ENCODE peak calls at places on chromosome 21, in four cellular contexts. G is activated T-helper 9 cell treated with anti-CD3 and anti-CD28 coated beads, Interleukin-2, amount 50 U/mL, for 16 hours; K is NCI-H446 treated with DMSO at 0.1 percent for 48 hours; W is A549. Q is an unnamed sample.

GRCh38 chr21:28538987-28539622 is 453.6 kb downstream of the LTN1 start:
- DNase-seq in G (no peak), K (no peak), W (no peak), Q (no peak)

GRCh38 chr21:44051462-44051941 is 39.4 kb downstream of the TRAPPC10 start:
- DNase-seq in G (no peak), K (no peak), W (no peak), Q (no peak)

GRCh38 chr21:37746849-37747248 is 169.4 kb downstream of the KCNJ6 start:
- DNase-seq in G (no peak), K (no peak), W (no peak), Q (no peak)

GRCh38 chr21:37227071-37228002 is 39.8 kb downstream of the VPS26C start:
- DNase-seq in G (no peak), K (no peak), W (no peak), Q (no peak)

GRCh38 chr21:36166705-36167104 is 10.1 kb downstream of the DOP1B start:
- DNase-seq in G (no peak), K (no peak), W (no peak), Q (no peak)

GRCh38 chr21:45863267-45863666 is 118.3 kb upstream of the COL6A1 start:
- DNase-seq in G (no peak), K (no peak), W (no peak), Q (no peak)

GRCh38 chr21:44612669-44613229 is 870 bp downstream of the KRTAP10-8 start:
- DNase-seq in G (no peak), K (no peak), W (no peak), Q (no peak)

GRCh38 chr21:46193829-46194373 is 9.6 kb upstream of the SPATC1L start:
- DNase-seq in G (no peak), K (no peak), W (no peak), Q (no peak)

GRCh38 chr21:38440746-38441145 is 57.5 kb downstream of the ERG start:
- DNase-seq in G (no peak), K (no peak), W (peak; percentile 25), Q (peak; percentile 1)

GRCh38 chr21:31554511-31555022 is 104.9 kb upstream of the SOD1 start:
- DNase-seq in G (peak; percentile 2), K (no peak), W (no peak), Q (no peak)

GRCh38 chr21:37704751-37705150 is 211.5 kb downstream of the KCNJ6 start:
- DNase-seq in G (no peak), K (peak; percentile 87), W (no peak), Q (no peak)

GRCh38 chr21:42836767-42837301 is 42.5 kb downstream of the WDR4 start:
- DNase-seq in G (no peak), K (no peak), W (no peak), Q (no peak)

GRCh38 chr21:38486221-38486620 is 12.1 kb downstream of the ERG start:
- DNase-seq in G (no peak), K (no peak), W (no peak), Q (no peak)

GRCh38 chr21:31366825-31367224 is 22.8 kb upstream of the TIAM1 start:
- DNase-seq in G (no peak), K (peak; percentile 56), W (no peak), Q (peak; percentile 66)

GRCh38 chr21:44940116-44940631 is 345 bp downstream of the SLX9 start:
- DNase-seq in G (no peak), K (no peak), W (no peak), Q (no peak)

GRCh38 chr21:41564871-41565281 is 56.9 kb upstream of the TMPRSS2 start:
- DNase-seq in G (no peak), K (no peak), W (no peak), Q (peak; percentile 69)

GRCh38 chr21:45979141-45979631 is 2.4 kb upstream of the COL6A1 start:
- DNase-seq in G (no peak), K (no peak), W (no peak), Q (no peak)

GRCh38 chr21:25292396-25292795 is 314.9 kb downstream of the MRPL39 start:
- DNase-seq in G (no peak), K (no peak), W (no peak), Q (no peak)

GRCh38 chr21:22258821-22259220 is 1260.6 kb downstream of the NCAM2 start:
- DNase-seq in G (no peak), K (no peak), W (no peak), Q (no peak)

GRCh38 chr21:25910809-25911208 is 176.0 kb downstream of the GABPA start:
- DNase-seq in G (no peak), K (no peak), W (no peak), Q (no peak)

GRCh38 chr21:45407629-45408247 is 2.8 kb downstream of the COL18A1 start:
- DNase-seq in G (no peak), K (no peak), W (no peak), Q (peak; percentile 30)

GRCh38 chr21:35275776-35276175 is 226.7 kb upstream of the RUNX1 start:
- DNase-seq in G (no peak), K (no peak), W (no peak), Q (peak; percentile 70)

GRCh38 chr21:45997205-45997494 is 15.6 kb downstream of the COL6A1 start:
- DNase-seq in G (no peak), K (no peak), W (no peak), Q (no peak)

GRCh38 chr21:26405735-26406361 is 167.2 kb downstream of the CYYR1 start:
- DNase-seq in G (no peak), K (no peak), W (peak; percentile 4), Q (peak; percentile 53)

Q was measured in PC-9.